ENCODE peak calls at places on chromosome 6, in four cellular contexts. One of them, this sample, is unnamed.

GRCh38 chr6:29965873-29966601 is 23.7 kb downstream of the HLA-A start:
- DNase-seq in A549: peak
- DNase-seq in fibroblast of pulmonary artery: peak
- DNase-seq in DMS53: peak
- DNase-seq in this sample: no peak

GRCh38 chr6:28542440-28543293 is 17.0 kb downstream of the GPX5 start:
- DNase-seq in DMS53: peak
- DNase-seq in A549: peak
- DNase-seq in fibroblast of pulmonary artery: peak
- DNase-seq in this sample: peak

GRCh38 chr6:29489286-29489685 is 1.5 kb upstream of the MAS1L start:
- DNase-seq in DMS53: no peak
- DNase-seq in fibroblast of pulmonary artery: no peak
- DNase-seq in A549: no peak
- DNase-seq in this sample: no peak

GRCh38 chr6:148776321-148776966 is 29.6 kb downstream of the UST start:
- DNase-seq in A549: peak
- DNase-seq in fibroblast of pulmonary artery: peak
- DNase-seq in DMS53: no peak
- DNase-seq in this sample: no peak

GRCh38 chr6:89731924-89732568 is 87.5 kb downstream of the MDN1 start:
- DNase-seq in A549: no peak
- DNase-seq in fibroblast of pulmonary artery: no peak
- DNase-seq in DMS53: peak
- DNase-seq in this sample: no peak

GRCh38 chr6:116536216-116536621 is 9.3 kb downstream of the TRAPPC3L start:
- DNase-seq in A549: peak
- DNase-seq in DMS53: peak
- DNase-seq in fibroblast of pulmonary artery: peak
- DNase-seq in this sample: no peak

GRCh38 chr6:155872961-155873360 is 417.3 kb upstream of the NOX3 start:
- DNase-seq in A549: no peak
- DNase-seq in DMS53: no peak
- DNase-seq in fibroblast of pulmonary artery: no peak
- DNase-seq in this sample: no peak

GRCh38 chr6:108589244-108589730 is 28.6 kb downstream of the FOXO3 start:
- DNase-seq in fibroblast of pulmonary artery: peak
- DNase-seq in DMS53: peak
- DNase-seq in A549: peak
- DNase-seq in this sample: no peak

GRCh38 chr6:39889229-39889628 is 45.0 kb downstream of the MOCS1 start:
- DNase-seq in fibroblast of pulmonary artery: no peak
- DNase-seq in DMS53: no peak
- DNase-seq in A549: no peak
- DNase-seq in this sample: no peak

GRCh38 chr6:15401769-15402250 is 155.9 kb downstream of the JARID2 start:
- DNase-seq in fibroblast of pulmonary artery: peak
- DNase-seq in DMS53: no peak
- DNase-seq in A549: no peak
- DNase-seq in this sample: no peak